ENCODE peak calls at places on chromosomes 16 and 17, in five cellular contexts. C, G, M, V and I are unnamed samples.

GRCh38 chr17:5418858-5419355 is 555 bp downstream of the NUP88 start:
- DNase-seq in V (peak; percentile 23), M (peak; percentile 53), G (no peak), C (peak; percentile 58), I (peak; percentile 73)

GRCh38 chr16:61879306-61879705 is 156.9 kb downstream of the CDH8 start:
- DNase-seq in M (no peak), V (no peak), G (no peak), C (no peak), I (no peak)

GRCh38 chr17:31593806-31594205 is 202.3 kb downstream of the RAB11FIP4 start:
- DNase-seq in G (no peak), M (no peak), C (no peak), V (no peak), I (no peak)

GRCh38 chr16:86991679-86992078 is 325.5 kb downstream of the C16orf95 start:
- DNase-seq in V (no peak), G (no peak), M (no peak), C (no peak), I (no peak)

GRCh38 chr16:11557811-11558210 is 28.9 kb downstream of the LITAF start:
- DNase-seq in M (no peak), C (peak; percentile 78), V (no peak), G (no peak), I (no peak)

GRCh38 chr16:72905581-72905980 is 142.3 kb downstream of the ZFHX3 start:
- DNase-seq in C (no peak), G (no peak), V (no peak), M (no peak), I (no peak)

GRCh38 chr16:87152221-87152755 is 164.9 kb downstream of the C16orf95 start:
- DNase-seq in V (no peak), G (no peak), M (no peak), C (no peak), I (no peak)

GRCh38 chr17:60472449-60472848 is 50.2 kb downstream of the CHCT1 start:
- DNase-seq in C (no peak), G (no peak), M (no peak), V (no peak), I (no peak)

GRCh38 chr16:68823401-68823800 is 19.9 kb upstream of the TANGO6 start:
- DNase-seq in M (no peak), G (no peak), V (no peak), C (no peak), I (no peak)

GRCh38 chr16:85169333-85170065 is 57.2 kb upstream of the CIBAR2 start:
- DNase-seq in G (no peak), M (no peak), V (no peak), C (no peak), I (no peak)

GRCh38 chr17:48070195-48070594 is 22.0 kb downstream of the NFE2L1 start:
- DNase-seq in C (no peak), V (no peak), G (no peak), M (no peak), I (no peak)

GRCh38 chr17:43578699-43579569 is 32.8 kb upstream of the ETV4 start:
- DNase-seq in C (no peak), G (no peak), V (no peak), M (no peak), I (no peak)

GRCh38 chr16:17519556-17519955 is 48.8 kb upstream of the XYLT1 start:
- DNase-seq in G (no peak), V (no peak), C (no peak), M (no peak), I (no peak)

GRCh38 chr17:83083368-83084201 is 4.2 kb downstream of the METRNL start:
- DNase-seq in M (no peak), V (peak; percentile 37), C (no peak), G (peak; percentile 56), I (peak; percentile 75)

GRCh38 chr16:84803146-84803545 is 16.6 kb upstream of the CRISPLD2 start:
- DNase-seq in G (no peak), M (no peak), V (no peak), C (no peak), I (no peak)

GRCh38 chr17:78912082-78912481 is 9.1 kb upstream of the CEP295NL start:
- DNase-seq in M (no peak), V (no peak), C (no peak), G (no peak), I (no peak)

GRCh38 chr17:43444223-43445008 is 39.4 kb upstream of the DHX8 start:
- DNase-seq in G (no peak), M (no peak), V (no peak), C (no peak), I (no peak)

GRCh38 chr17:82937411-82938371 is 97.9 kb upstream of the ZNF750 start:
- DNase-seq in C (no peak), G (no peak), M (no peak), V (no peak), I (no peak)

GRCh38 chr16:56193951-56194726 is 2.9 kb downstream of the GNAO1 start:
- DNase-seq in M (peak; percentile 74), G (peak; percentile 81), V (no peak), C (peak; percentile 90), I (peak; percentile 20)

GRCh38 chr16:12930881-12931280 is 29.5 kb downstream of the SHISA9 start:
- DNase-seq in M (no peak), G (no peak), V (no peak), C (no peak), I (no peak)

GRCh38 chr17:6713130-6713917 is at the start of gene SLC13A5:
- DNase-seq in M (no peak), C (peak; percentile 37), V (no peak), G (peak; percentile 38), I (peak; percentile 47)

GRCh38 chr16:75317101-75317522 is 65.7 kb upstream of the BCAR1 start:
- DNase-seq in M (no peak), V (no peak), C (no peak), G (no peak), I (peak; percentile 27)

GRCh38 chr16:89413811-89414585 is 76.4 kb downstream of the ANKRD11 start:
- DNase-seq in M (no peak), G (no peak), V (no peak), C (no peak), I (no peak)

GRCh38 chr16:84446086-84446485 is 58.4 kb downstream of the MEAK7 start:
- DNase-seq in C (no peak), M (no peak), G (no peak), V (no peak), I (no peak)

GRCh38 chr17:40345161-40346034 is 19.1 kb downstream of the GJD3 start:
- DNase-seq in M (no peak), V (no peak), C (peak; percentile 68), G (no peak), I (peak; percentile 76)

GRCh38 chr17:4342535-4342934 is 23.9 kb downstream of the UBE2G1 start:
- DNase-seq in C (no peak), G (no peak), V (no peak), M (no peak), I (no peak)

GRCh38 chr17:37430051-37430591 is 23.4 kb downstream of the TADA2A start:
- DNase-seq in V (no peak), G (no peak), M (no peak), C (no peak), I (no peak)

GRCh38 chr16:86914850-86915717 is 336.7 kb downstream of the FOXL1 start:
- DNase-seq in G (no peak), M (no peak), C (no peak), V (no peak), I (no peak)

GRCh38 chr17:28372203-28372944 is 880 bp downstream of the SARM1 start:
- DNase-seq in C (peak; percentile 70), V (no peak), G (no peak), M (no peak), I (no peak)

GRCh38 chr17:9890124-9890523 is 14.9 kb downstream of the RCVRN start:
- DNase-seq in M (no peak), G (peak; percentile 50), V (no peak), C (no peak), I (peak; percentile 75)

GRCh38 chr17:77814091-77814772 is 144.3 kb upstream of the TNRC6C start:
- DNase-seq in M (no peak), C (no peak), V (no peak), G (no peak), I (no peak)

GRCh38 chr17:66445229-66445628 is 142.8 kb downstream of the PRKCA start:
- DNase-seq in M (no peak), G (no peak), V (no peak), C (no peak), I (no peak)

GRCh38 chr17:73718912-73719311 is 74.7 kb upstream of the SDK2 start:
- DNase-seq in V (no peak), G (no peak), M (no peak), C (no peak), I (peak; percentile 38)

GRCh38 chr16:27324851-27325301 is 11.1 kb downstream of the IL4R start:
- DNase-seq in C (no peak), G (no peak), M (no peak), V (no peak), I (no peak)